ENCODE peak calls at places on chromosomes 7 and 10, in ten cellular contexts. One of them, this sample, is unnamed.

GRCh38 chr7:30708983-30709382 is 26.7 kb upstream of the CRHR2 start:
- DNase-seq in AG04450: no peak
- DNase-seq in spleen: peak; percentile 15
- DNase-seq in adrenal gland: peak; percentile 18
- DNase-seq in cardiac muscle cell: peak; percentile 85
- DNase-seq in A549: no peak
- DNase-seq in uterus: peak; percentile 38
- DNase-seq in left lung: no peak
- DNase-seq in HepG2: no peak
- DNase-seq in AG10803: peak; percentile 61
- DNase-seq in this sample: no peak

GRCh38 chr7:69871213-69871885 is 273.1 kb downstream of the AUTS2 start:
- DNase-seq in AG10803: peak; percentile 70
- DNase-seq in spleen: no peak
- DNase-seq in uterus: no peak
- DNase-seq in AG04450: no peak
- DNase-seq in left lung: no peak
- DNase-seq in adrenal gland: peak; percentile 26
- DNase-seq in cardiac muscle cell: peak; percentile 47
- DNase-seq in HepG2: no peak
- DNase-seq in A549: peak; percentile 44
- DNase-seq in this sample: no peak

GRCh38 chr7:20173828-20174227 is 43.4 kb downstream of the MACC1 start:
- DNase-seq in uterus: no peak
- DNase-seq in cardiac muscle cell: no peak
- DNase-seq in AG04450: no peak
- DNase-seq in A549: no peak
- DNase-seq in left lung: no peak
- DNase-seq in HepG2: no peak
- DNase-seq in adrenal gland: no peak
- DNase-seq in spleen: no peak
- DNase-seq in AG10803: no peak
- DNase-seq in this sample: no peak

GRCh38 chr7:95780665-95781064 is 8.3 kb downstream of the DYNC1I1 start:
- DNase-seq in uterus: no peak
- DNase-seq in spleen: no peak
- DNase-seq in HepG2: no peak
- DNase-seq in cardiac muscle cell: no peak
- DNase-seq in adrenal gland: no peak
- DNase-seq in A549: no peak
- DNase-seq in AG10803: no peak
- DNase-seq in left lung: no peak
- DNase-seq in AG04450: no peak
- DNase-seq in this sample: no peak

GRCh38 chr7:1233328-1234048 is 816 bp downstream of the UNCX start:
- DNase-seq in AG04450: no peak
- DNase-seq in adrenal gland: no peak
- DNase-seq in left lung: peak; percentile 81
- DNase-seq in uterus: no peak
- DNase-seq in spleen: peak; percentile 61
- DNase-seq in A549: no peak
- DNase-seq in cardiac muscle cell: no peak
- DNase-seq in HepG2: no peak
- DNase-seq in AG10803: no peak
- DNase-seq in this sample: no peak

GRCh38 chr10:6924166-6924565 is 344.1 kb upstream of the PRKCQ start:
- DNase-seq in AG04450: no peak
- DNase-seq in cardiac muscle cell: peak; percentile 6
- DNase-seq in A549: no peak
- DNase-seq in uterus: no peak
- DNase-seq in AG10803: peak; percentile 42
- DNase-seq in left lung: no peak
- DNase-seq in adrenal gland: peak; percentile 19
- DNase-seq in spleen: no peak
- DNase-seq in HepG2: no peak
- DNase-seq in this sample: no peak

GRCh38 chr7:38335490-38336135 is 62.2 kb upstream of the TARP start:
- DNase-seq in adrenal gland: peak; percentile 85
- DNase-seq in AG10803: peak; percentile 84
- DNase-seq in HepG2: peak; percentile 77
- DNase-seq in cardiac muscle cell: peak; percentile 90
- DNase-seq in left lung: peak; percentile 94
- DNase-seq in uterus: peak; percentile 65
- DNase-seq in spleen: peak; percentile 95
- DNase-seq in AG04450: peak; percentile 77
- DNase-seq in A549: peak; percentile 56
- DNase-seq in this sample: peak; percentile 64

GRCh38 chr7:33395340-33395739 is 266.0 kb downstream of the BBS9 start:
- DNase-seq in left lung: no peak
- DNase-seq in cardiac muscle cell: no peak
- DNase-seq in A549: no peak
- DNase-seq in AG04450: no peak
- DNase-seq in HepG2: no peak
- DNase-seq in adrenal gland: no peak
- DNase-seq in uterus: no peak
- DNase-seq in AG10803: no peak
- DNase-seq in spleen: no peak
- DNase-seq in this sample: no peak

GRCh38 chr7:107838816-107839584 is 36.0 kb upstream of the SLC26A3 start:
- DNase-seq in spleen: no peak
- DNase-seq in cardiac muscle cell: no peak
- DNase-seq in AG04450: no peak
- DNase-seq in A549: no peak
- DNase-seq in left lung: no peak
- DNase-seq in uterus: no peak
- DNase-seq in adrenal gland: no peak
- DNase-seq in AG10803: no peak
- DNase-seq in HepG2: no peak
- DNase-seq in this sample: no peak

GRCh38 chr7:143292873-143293272 is 4.7 kb downstream of the CASP2 start:
- DNase-seq in AG10803: no peak
- DNase-seq in cardiac muscle cell: no peak
- DNase-seq in AG04450: no peak
- DNase-seq in adrenal gland: no peak
- DNase-seq in A549: no peak
- DNase-seq in spleen: no peak
- DNase-seq in left lung: no peak
- DNase-seq in uterus: no peak
- DNase-seq in HepG2: no peak
- DNase-seq in this sample: no peak

GRCh38 chr7:7795736-7796135 is 77.3 kb upstream of the RPA3 start:
- DNase-seq in A549: peak; percentile 9
- DNase-seq in AG04450: no peak
- DNase-seq in adrenal gland: no peak
- DNase-seq in spleen: no peak
- DNase-seq in AG10803: peak; percentile 31
- DNase-seq in uterus: no peak
- DNase-seq in left lung: no peak
- DNase-seq in cardiac muscle cell: no peak
- DNase-seq in HepG2: peak; percentile 9
- DNase-seq in this sample: no peak

GRCh38 chr10:127907411-127908105 is 655 bp downstream of the PTPRE start:
- DNase-seq in AG10803: peak; percentile 82
- DNase-seq in left lung: peak; percentile 85
- DNase-seq in cardiac muscle cell: peak; percentile 80
- DNase-seq in uterus: no peak
- DNase-seq in A549: no peak
- DNase-seq in adrenal gland: peak; percentile 88
- DNase-seq in AG04450: no peak
- DNase-seq in HepG2: no peak
- DNase-seq in spleen: peak; percentile 86
- DNase-seq in this sample: no peak

DNA sequence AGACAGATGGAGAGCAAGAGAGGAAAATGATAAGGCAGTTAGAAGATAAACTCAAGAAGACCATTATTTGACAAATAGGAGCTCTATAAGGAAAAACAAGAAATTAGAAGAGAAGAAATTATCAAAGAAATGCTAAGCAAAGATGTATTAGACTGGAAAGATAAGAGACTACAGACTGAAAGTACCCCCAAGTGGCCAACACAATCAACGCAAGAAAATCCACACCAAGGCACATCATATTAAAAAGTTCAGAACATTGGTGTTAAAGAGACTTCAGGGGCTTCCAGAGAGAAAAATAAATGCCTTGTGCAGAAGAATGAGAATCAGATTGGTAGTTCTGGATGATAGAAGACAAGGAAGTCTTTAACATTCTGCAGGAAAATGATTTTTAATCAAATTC is 46.0 kb downstream of the SH2D4B start:
- DNase-seq in HepG2: no peak
- DNase-seq in spleen: no peak
- DNase-seq in adrenal gland: no peak
- DNase-seq in cardiac muscle cell: no peak
- DNase-seq in A549: no peak
- DNase-seq in AG10803: no peak
- DNase-seq in left lung: no peak
- DNase-seq in uterus: no peak
- DNase-seq in AG04450: no peak
- DNase-seq in this sample: no peak
- TF ChIP-seq CTCF in HepG2: no peak
- TF ChIP-seq CTCF in spleen: no peak
- TF ChIP-seq CTCF in adrenal gland: no peak
- TF ChIP-seq CTCF in cardiac muscle cell: no peak
- TF ChIP-seq CTCF in A549: no peak
- TF ChIP-seq CTCF in AG10803: no peak
- TF ChIP-seq CTCF in left lung: no peak
- TF ChIP-seq CTCF in uterus: no peak
- TF ChIP-seq CTCF in AG04450: no peak
- TF ChIP-seq CTCF in this sample: no peak

GRCh38 chr7:51080622-51081269 is 235.9 kb downstream of the COBL start:
- DNase-seq in AG04450: no peak
- DNase-seq in adrenal gland: no peak
- DNase-seq in uterus: no peak
- DNase-seq in HepG2: no peak
- DNase-seq in A549: no peak
- DNase-seq in spleen: no peak
- DNase-seq in left lung: no peak
- DNase-seq in cardiac muscle cell: no peak
- DNase-seq in AG10803: no peak
- DNase-seq in this sample: no peak

GRCh38 chr7:51082940-51083533 is 233.6 kb downstream of the COBL start:
- DNase-seq in AG10803: no peak
- DNase-seq in left lung: no peak
- DNase-seq in HepG2: no peak
- DNase-seq in spleen: no peak
- DNase-seq in AG04450: no peak
- DNase-seq in cardiac muscle cell: no peak
- DNase-seq in uterus: no peak
- DNase-seq in adrenal gland: no peak
- DNase-seq in A549: no peak
- DNase-seq in this sample: no peak

GRCh38 chr7:51081270-51081890 is 235.2 kb downstream of the COBL start:
- DNase-seq in cardiac muscle cell: no peak
- DNase-seq in adrenal gland: no peak
- DNase-seq in A549: no peak
- DNase-seq in left lung: no peak
- DNase-seq in HepG2: no peak
- DNase-seq in spleen: no peak
- DNase-seq in uterus: no peak
- DNase-seq in AG10803: no peak
- DNase-seq in AG04450: no peak
- DNase-seq in this sample: no peak

GRCh38 chr7:51084121-51084520 is 232.5 kb downstream of the COBL start:
- DNase-seq in HepG2: no peak
- DNase-seq in uterus: no peak
- DNase-seq in AG04450: no peak
- DNase-seq in left lung: no peak
- DNase-seq in cardiac muscle cell: no peak
- DNase-seq in spleen: no peak
- DNase-seq in A549: no peak
- DNase-seq in adrenal gland: no peak
- DNase-seq in AG10803: no peak
- DNase-seq in this sample: no peak

GRCh38 chr7:51082096-51082840 is 234.3 kb downstream of the COBL start:
- DNase-seq in spleen: no peak
- DNase-seq in cardiac muscle cell: no peak
- DNase-seq in HepG2: no peak
- DNase-seq in left lung: no peak
- DNase-seq in AG04450: no peak
- DNase-seq in adrenal gland: no peak
- DNase-seq in uterus: no peak
- DNase-seq in AG10803: no peak
- DNase-seq in A549: no peak
- DNase-seq in this sample: no peak
- H3K4me3 ChIP-seq in spleen: no peak overlapping the region
- H3K4me3 ChIP-seq in cardiac muscle cell: no peak overlapping the region
- H3K4me3 ChIP-seq in HepG2: no peak overlapping the region
- H3K4me3 ChIP-seq in left lung: no peak overlapping the region
- H3K4me3 ChIP-seq in AG04450: no peak overlapping the region
- H3K4me3 ChIP-seq in adrenal gland: no peak overlapping the region
- H3K4me3 ChIP-seq in uterus: no peak overlapping the region
- H3K4me3 ChIP-seq in AG10803: no peak overlapping the region
- H3K4me3 ChIP-seq in A549: no peak overlapping the region
- H3K4me3 ChIP-seq in this sample: no peak overlapping the region

GRCh38 chr10:119602241-119603095 is 5.7 kb upstream of the TIAL1 start:
- DNase-seq in spleen: peak; percentile 56
- DNase-seq in adrenal gland: peak; percentile 29
- DNase-seq in uterus: no peak
- DNase-seq in AG10803: peak; percentile 15
- DNase-seq in left lung: no peak
- DNase-seq in HepG2: peak; percentile 31
- DNase-seq in cardiac muscle cell: peak; percentile 47
- DNase-seq in AG04450: no peak
- DNase-seq in A549: peak; percentile 21
- DNase-seq in this sample: no peak
- TF ChIP-seq CTCF in spleen: peak; percentile 45
- TF ChIP-seq CTCF in adrenal gland: peak; percentile 3
- TF ChIP-seq CTCF in uterus: no peak
- TF ChIP-seq CTCF in AG10803: peak; percentile 64
- TF ChIP-seq CTCF in left lung: peak; percentile 47
- TF ChIP-seq CTCF in HepG2: peak; percentile 70
- TF ChIP-seq CTCF in cardiac muscle cell: peak; percentile 70
- TF ChIP-seq CTCF in AG04450: peak; percentile 63
- TF ChIP-seq CTCF in A549: peak; percentile 37
- TF ChIP-seq CTCF in this sample: peak; percentile 69

GRCh38 chr7:17142831-17143541 is 155.5 kb upstream of the AHR start:
- DNase-seq in HepG2: peak; percentile 92
- DNase-seq in uterus: no peak
- DNase-seq in cardiac muscle cell: peak; percentile 24
- DNase-seq in A549: no peak
- DNase-seq in adrenal gland: no peak
- DNase-seq in AG04450: no peak
- DNase-seq in AG10803: peak; percentile 25
- DNase-seq in left lung: no peak
- DNase-seq in spleen: no peak
- DNase-seq in this sample: no peak
- H3K4me3 ChIP-seq in HepG2: peak overlapping the region; percentile 38
- H3K4me3 ChIP-seq in uterus: no peak overlapping the region
- H3K4me3 ChIP-seq in cardiac muscle cell: no peak overlapping the region
- H3K4me3 ChIP-seq in A549: no peak overlapping the region
- H3K4me3 ChIP-seq in adrenal gland: no peak overlapping the region
- H3K4me3 ChIP-seq in AG04450: no peak overlapping the region
- H3K4me3 ChIP-seq in AG10803: peak overlapping the region; percentile 33
- H3K4me3 ChIP-seq in left lung: peak overlapping the region; percentile 11
- H3K4me3 ChIP-seq in spleen: no peak overlapping the region
- H3K4me3 ChIP-seq in this sample: no peak overlapping the region

DNA sequence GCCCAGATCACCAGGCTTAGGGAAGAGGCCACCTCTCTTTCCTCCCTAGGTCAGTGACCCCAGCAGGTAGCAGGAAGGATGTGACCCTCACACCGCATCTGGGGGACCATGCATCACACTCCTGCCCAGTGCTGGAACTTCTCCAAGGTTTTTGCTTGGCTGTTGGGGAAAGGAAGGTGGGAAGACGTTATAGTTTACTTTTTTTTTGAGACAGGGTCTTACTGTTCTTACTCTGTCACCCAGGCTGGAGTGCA is 8.6 kb downstream of the ZCCHC24 start:
- DNase-seq in adrenal gland: no peak
- DNase-seq in spleen: no peak
- DNase-seq in AG10803: no peak
- DNase-seq in uterus: no peak
- DNase-seq in HepG2: no peak
- DNase-seq in A549: no peak
- DNase-seq in cardiac muscle cell: no peak
- DNase-seq in left lung: no peak
- DNase-seq in AG04450: no peak
- DNase-seq in this sample: no peak
- TF ChIP-seq CTCF in adrenal gland: no peak
- TF ChIP-seq CTCF in spleen: no peak
- TF ChIP-seq CTCF in AG10803: no peak
- TF ChIP-seq CTCF in uterus: no peak
- TF ChIP-seq CTCF in HepG2: no peak
- TF ChIP-seq CTCF in A549: no peak
- TF ChIP-seq CTCF in cardiac muscle cell: no peak
- TF ChIP-seq CTCF in left lung: no peak
- TF ChIP-seq CTCF in AG04450: no peak
- TF ChIP-seq CTCF in this sample: no peak

This sample was measured in HFF-Myc.